ENCODE peak calls at places on chromosomes 16 and 17, in eight cellular contexts. M is caudate nucleus, Y is GM04504, X is kidney tubule cell, I is tibial artery, E is RPMI7951, Q is EL, H is hypothalamus. P is an unnamed sample.
A peak's percentile ranks its signal among the peaks of the same experiment; 100 is the strongest.

GRCh38 chr17:7745748-7746470 is 28.4 kb downstream of the DNAH2 start:
- DNase-seq in H (no peak), X (peak; percentile 48), Y (peak; percentile 69), I (peak; percentile 36), M (no peak), E (peak; percentile 91), Q (peak; percentile 95), P (peak; percentile 69)

GRCh38 chr17:81348097-81349055 is 46.9 kb upstream of the BAHCC1 start:
- DNase-seq in E (no peak), I (no peak), H (no peak), M (no peak), Y (no peak), Q (no peak), X (peak; percentile 33), P (no peak)

GRCh38 chr16:27859020-27859419 is 204.5 kb downstream of the GSG1L start:
- DNase-seq in Q (no peak), Y (no peak), H (no peak), E (no peak), I (no peak), M (no peak), X (no peak), P (no peak)

GRCh38 chr16:15509593-15510520 is 75.5 kb downstream of the BMERB1 start:
- DNase-seq in X (no peak), Q (peak; percentile 40), H (no peak), M (no peak), Y (no peak), E (peak; percentile 71), I (no peak), P (no peak)

GRCh38 chr16:51146256-51146924 is 4.7 kb downstream of the SALL1 start:
- DNase-seq in Q (peak; percentile 28), Y (no peak), X (peak; percentile 58), E (peak; percentile 73), I (no peak), M (no peak), H (no peak), P (no peak)

GRCh38 chr16:64543401-64543800 is 578.5 kb downstream of the CDH11 start:
- DNase-seq in X (no peak), Q (no peak), E (no peak), I (no peak), Y (peak; percentile 22), M (no peak), H (no peak), P (no peak)

GRCh38 chr17:14007951-14008350 is 61.4 kb upstream of the COX10 start:
- DNase-seq in M (no peak), Y (no peak), H (no peak), E (no peak), X (no peak), Q (no peak), I (no peak), P (no peak)

GRCh38 chr17:44601574-44602372 is 44.5 kb downstream of the FZD2 start:
- DNase-seq in Y (no peak), X (no peak), I (no peak), M (no peak), E (no peak), H (no peak), Q (no peak), P (no peak)

GRCh38 chr17:1617620-1618174 is 10.9 kb downstream of the SLC43A2 start:
- DNase-seq in Q (peak; percentile 78), H (no peak), M (peak; percentile 19), E (peak; percentile 81), X (peak; percentile 85), I (peak; percentile 28), Y (peak; percentile 56), P (peak; percentile 81)

GRCh38 chr16:12891836-12892235 is 9.6 kb upstream of the SHISA9 start:
- DNase-seq in Q (no peak), X (peak; percentile 75), M (no peak), Y (no peak), H (no peak), E (peak; percentile 10), I (no peak), P (no peak)

GRCh38 chr17:82893779-82894178 is 54.0 kb upstream of the ZNF750 start:
- DNase-seq in Q (no peak), H (no peak), E (no peak), Y (no peak), I (no peak), X (no peak), M (no peak), P (no peak)

GRCh38 chr16:7025616-7026190 is 306.9 kb upstream of the RBFOX1 start:
- DNase-seq in E (peak; percentile 10), I (peak; percentile 39), H (peak; percentile 72), M (peak; percentile 76), Y (no peak), X (peak; percentile 64), Q (no peak), P (peak; percentile 27)

GRCh38 chr17:82041139-82041814 is 3.8 kb upstream of the DCXR start:
- DNase-seq in Q (peak; percentile 37), X (no peak), E (peak; percentile 40), H (no peak), Y (no peak), I (no peak), M (no peak), P (peak; percentile 50)

GRCh38 chr17:72119280-72119962 is 1.4 kb upstream of the SOX9 start:
- DNase-seq in E (no peak), M (no peak), I (no peak), Q (no peak), H (no peak), Y (no peak), X (no peak), P (peak; percentile 61)

GRCh38 chr17:13977837-13978236 is 91.5 kb upstream of the COX10 start:
- DNase-seq in Q (no peak), Y (no peak), E (no peak), I (no peak), X (no peak), M (no peak), H (no peak), P (no peak)

GRCh38 chr17:69717214-69717613 is 302.7 kb downstream of the MAP2K6 start:
- DNase-seq in E (no peak), H (no peak), M (no peak), I (no peak), X (no peak), Y (no peak), Q (no peak), P (no peak)

GRCh38 chr17:43917016-43917347 is 9.6 kb upstream of the MPP2 start:
- DNase-seq in H (no peak), M (no peak), Q (no peak), X (no peak), Y (no peak), E (no peak), I (no peak), P (no peak)

GRCh38 chr16:10729649-10730048 is 14.0 kb upstream of the NUBP1 start:
- DNase-seq in Q (peak; percentile 26), X (peak; percentile 72), H (no peak), M (peak; percentile 24), I (no peak), Y (no peak), E (peak; percentile 79), P (peak; percentile 66)